ENCODE peak calls at places on chromosomes 2 and 18, in seven cellular contexts. L, W, Z, I, Y, A and M are unnamed samples.
A peak's percentile ranks its signal among the peaks of the same experiment; 100 is the strongest.

GRCh38 chr2:154762638-154763037 is 64.1 kb downstream of the KCNJ3 start:
- ATAC-seq in L (no peak), W (no peak), Z (no peak), I (no peak), Y (no peak), A (no peak), M (no peak)

GRCh38 chr2:237059155-237059875 is 26.4 kb upstream of the COPS8 start:
- ATAC-seq in L (no peak), W (no peak), Z (no peak), I (no peak), Y (no peak), A (peak; percentile 16), M (no peak)

GRCh38 chr2:240142256-240142775 is 1.9 kb upstream of the OTOS start:
- ATAC-seq in L (no peak), W (no peak), Z (no peak), I (no peak), Y (no peak), A (no peak), M (no peak)

GRCh38 chr18:37144921-37145320 is 316.0 kb downstream of the KIAA1328 start:
- ATAC-seq in L (no peak), W (no peak), Z (no peak), I (no peak), Y (no peak), A (no peak), M (no peak)

GRCh38 chr2:196468394-196468793 is 171.1 kb upstream of the CCDC150 start:
- ATAC-seq in L (no peak), W (no peak), Z (no peak), I (no peak), Y (no peak), A (no peak), M (no peak)

GRCh38 chr18:332007-332406 is 64.2 kb upstream of the THOC1 start:
- ATAC-seq in L (no peak), W (no peak), Z (no peak), I (peak; percentile 40), Y (no peak), A (peak; percentile 60), M (peak; percentile 51)

GRCh38 chr2:121155502-121156056 is 129.4 kb downstream of the TFCP2L1 start:
- ATAC-seq in L (no peak), W (no peak), Z (peak; percentile 18), I (peak; percentile 24), Y (no peak), A (peak; percentile 95), M (peak; percentile 25)

GRCh38 chr2:25491966-25492532 is 150.3 kb upstream of the DNMT3A start:
- ATAC-seq in L (no peak), W (no peak), Z (no peak), I (no peak), Y (no peak), A (no peak), M (no peak)

GRCh38 chr2:183927367-183928355 is 670.7 kb upstream of the ZNF804A start:
- ATAC-seq in L (no peak), W (no peak), Z (no peak), I (peak; percentile 44), Y (no peak), A (no peak), M (peak; percentile 78)

GRCh38 chr2:170368370-170368769 is 190.4 kb downstream of the MYO3B start:
- ATAC-seq in L (no peak), W (no peak), Z (no peak), I (no peak), Y (no peak), A (no peak), M (no peak)

GRCh38 chr18:77039196-77040140 is 93.1 kb downstream of the MBP start:
- ATAC-seq in L (no peak), W (no peak), Z (no peak), I (no peak), Y (no peak), A (no peak), M (no peak)

GRCh38 chr2:38474833-38475566 is 97.9 kb upstream of the ATL2 start:
- ATAC-seq in L (no peak), W (peak; percentile 87), Z (peak; percentile 64), I (no peak), Y (no peak), A (no peak), M (peak; percentile 81)

GRCh38 chr2:66433695-66433944 is 1.3 kb upstream of the MEIS1 start:
- ATAC-seq in L (no peak), W (no peak), Z (no peak), I (no peak), Y (no peak), A (no peak), M (no peak)

GRCh38 chr2:219916761-219917160 is 289.3 kb downstream of the SLC4A3 start:
- ATAC-seq in L (no peak), W (no peak), Z (no peak), I (no peak), Y (no peak), A (no peak), M (no peak)

GRCh38 chr18:49857708-49858107 is 44.4 kb upstream of the ACAA2 start:
- ATAC-seq in L (no peak), W (peak; percentile 64), Z (no peak), I (no peak), Y (no peak), A (no peak), M (no peak)

GRCh38 chr2:23545391-23545790 is 160.4 kb downstream of the KLHL29 start:
- ATAC-seq in L (no peak), W (no peak), Z (no peak), I (no peak), Y (no peak), A (no peak), M (no peak)

GRCh38 chr2:102664439-102665042 is 45.2 kb downstream of the SLC9A2 start:
- ATAC-seq in L (peak; percentile 93), W (no peak), Z (no peak), I (no peak), Y (peak; percentile 60), A (no peak), M (no peak)

GRCh38 chr2:44102790-44103642 is 65.7 kb upstream of the PPM1B start:
- ATAC-seq in L (no peak), W (no peak), Z (no peak), I (peak; percentile 75), Y (no peak), A (no peak), M (no peak)

GRCh38 chr2:31957748-31958717 is 52.8 kb downstream of the MEMO1 start:
- ATAC-seq in L (no peak), W (no peak), Z (no peak), I (no peak), Y (no peak), A (no peak), M (no peak)

GRCh38 chr2:170523506-170523905 is 191.6 kb upstream of the SP5 start:
- ATAC-seq in L (no peak), W (peak; percentile 92), Z (no peak), I (no peak), Y (no peak), A (no peak), M (no peak)

GRCh38 chr2:70017962-70018361 is 56.5 kb upstream of the ASPRV1 start:
- ATAC-seq in L (no peak), W (no peak), Z (no peak), I (no peak), Y (no peak), A (no peak), M (no peak)
- H3K27ac ChIP-seq in L (no peak overlapping the region), W (no peak overlapping the region), Z (no peak overlapping the region), I (peak overlapping the region; percentile 89), Y (no peak overlapping the region), A (no peak overlapping the region), M (no peak overlapping the region)

GRCh38 chr18:51160646-51161045 is 36.8 kb downstream of the MEX3C start:
- ATAC-seq in L (no peak), W (no peak), Z (no peak), I (no peak), Y (no peak), A (no peak), M (no peak)

GRCh38 chr18:51164327-51165290 is 32.9 kb downstream of the MEX3C start:
- ATAC-seq in L (no peak), W (no peak), Z (no peak), I (no peak), Y (no peak), A (no peak), M (no peak)

GRCh38 chr18:51165296-51165695 is 32.2 kb downstream of the MEX3C start:
- ATAC-seq in L (no peak), W (peak; percentile 23), Z (no peak), I (no peak), Y (no peak), A (no peak), M (no peak)

GRCh38 chr18:51163543-51163942 is 33.9 kb downstream of the MEX3C start:
- ATAC-seq in L (no peak), W (no peak), Z (no peak), I (no peak), Y (no peak), A (no peak), M (no peak)

GRCh38 chr18:51162617-51163016 is 34.9 kb downstream of the MEX3C start:
- ATAC-seq in L (no peak), W (no peak), Z (peak; percentile 33), I (no peak), Y (no peak), A (no peak), M (no peak)
- H3K27ac ChIP-seq in L (no peak overlapping the region), W (no peak overlapping the region), Z (no peak overlapping the region), I (no peak overlapping the region), Y (no peak overlapping the region), A (no peak overlapping the region), M (no peak overlapping the region)

DNA sequence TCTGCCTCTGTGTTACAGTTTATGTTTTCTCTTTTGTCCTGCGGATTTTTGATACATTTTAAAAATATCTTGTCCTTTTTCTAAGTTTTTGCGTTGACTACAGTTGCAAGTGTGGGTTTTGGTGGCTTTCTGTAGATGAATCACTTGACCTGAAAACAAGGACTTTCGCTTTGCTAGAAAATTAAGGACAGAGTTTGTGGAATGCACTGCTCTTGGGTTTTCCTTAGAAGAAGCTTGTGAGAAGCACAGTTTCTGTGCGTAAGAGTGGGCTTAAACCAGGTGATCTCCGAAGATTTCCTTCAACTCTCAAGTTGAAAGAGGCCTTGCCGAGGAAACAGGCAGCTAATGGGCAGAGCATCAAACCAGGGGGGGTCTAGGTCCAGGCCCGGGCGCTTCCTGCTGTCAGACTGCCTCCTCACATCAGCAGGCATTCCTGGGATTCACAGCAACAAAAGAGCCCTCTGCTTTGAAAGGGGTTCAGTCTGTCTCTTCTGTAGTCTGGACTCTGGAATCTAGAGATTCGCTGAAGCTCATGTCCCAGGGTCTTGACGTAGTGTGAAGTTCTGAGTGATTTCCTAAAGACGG is 17.3 kb downstream of the NCK2 start:
- ATAC-seq in L (no peak), W (peak; percentile 51), Z (peak; percentile 24), I (no peak), Y (no peak), A (no peak), M (no peak)
- H3K27ac ChIP-seq in L (peak overlapping the region; percentile 22), W (no peak overlapping the region), Z (no peak overlapping the region), I (peak overlapping the region; percentile 48), Y (peak overlapping the region; percentile 58), A (no peak overlapping the region), M (no peak overlapping the region)

DNA sequence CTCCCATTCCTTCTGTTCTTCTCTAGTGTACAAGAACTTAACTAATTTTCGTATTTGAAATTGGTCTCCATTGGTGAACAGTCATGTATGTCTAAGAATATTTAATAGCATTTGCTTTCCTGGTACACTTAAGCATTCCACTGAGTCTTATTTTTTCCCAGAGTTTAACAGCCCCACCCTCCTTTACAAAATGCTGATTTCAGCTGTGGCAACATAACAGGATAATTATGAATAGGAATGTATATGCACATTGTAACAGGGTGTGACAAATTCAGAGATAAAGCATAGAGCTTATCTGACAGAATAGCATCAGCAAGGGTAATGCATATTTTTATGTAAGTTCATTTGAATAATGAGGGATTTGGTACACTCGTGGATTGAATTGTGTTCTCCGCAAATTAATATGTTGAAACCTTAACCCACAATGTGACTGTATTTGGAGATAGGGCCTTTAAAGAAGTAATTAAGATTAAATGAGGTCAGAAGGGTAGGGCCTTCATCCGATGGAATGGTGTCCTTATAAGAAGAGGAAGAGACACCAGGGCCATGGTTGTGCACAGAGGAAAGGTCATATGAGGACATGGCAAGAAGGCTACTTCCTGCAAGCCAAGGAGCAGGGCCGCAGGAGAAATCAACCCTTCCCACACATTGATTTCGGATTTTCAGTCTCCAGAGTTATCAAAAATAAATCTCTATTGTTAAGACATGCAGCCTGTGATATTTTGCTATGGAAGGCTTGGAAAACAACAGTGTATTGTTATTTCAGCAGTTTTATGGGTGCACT is 439.7 kb upstream of the CDH20 start:
- ATAC-seq in L (no peak), W (no peak), Z (no peak), I (no peak), Y (no peak), A (no peak), M (no peak)
- H3K27ac ChIP-seq in L (no peak overlapping the region), W (no peak overlapping the region), Z (no peak overlapping the region), I (no peak overlapping the region), Y (no peak overlapping the region), A (no peak overlapping the region), M (no peak overlapping the region)